ENCODE peak calls at places on chromosome 21, in eight cellular contexts. Z is cardiac muscle cell, W is mucosa of descending colon, R is Caco-2, N is esophagus squamous epithelium, X is Calu3, Y is progenitor cell of endocrine pancreas, A is AG09309. T is an unnamed sample.

GRCh38 chr21:33314096-33314495 is 10.7 kb upstream of the IFNAR1 start:
- DNase-seq in R (no peak), X (no peak), Y (no peak), N (no peak), A (peak), W (no peak), Z (no peak), T (no peak)

GRCh38 chr21:44461438-44462089 is 6.3 kb downstream of the LRRC3 start:
- DNase-seq in Y (no peak), W (peak), R (peak), A (no peak), X (no peak), Z (peak), N (no peak), T (no peak)

GRCh38 chr21:44736291-44737004 is 25.1 kb upstream of the TSPEAR start:
- DNase-seq in Y (no peak), X (peak), N (no peak), W (peak), A (no peak), R (no peak), Z (no peak), T (no peak)

GRCh38 chr21:28148400-28149064 is 844.1 kb downstream of the LTN1 start:
- DNase-seq in R (no peak), Y (no peak), N (no peak), W (no peak), Z (no peak), X (peak), A (no peak), T (no peak)

GRCh38 chr21:29025328-29025713 is 853 bp downstream of the USP16 start:
- DNase-seq in X (no peak), Z (peak), Y (no peak), R (no peak), W (no peak), N (no peak), A (no peak), T (peak)

GRCh38 chr21:45270306-45270821 is 17.3 kb downstream of the POFUT2 start:
- DNase-seq in Z (no peak), Y (no peak), A (no peak), R (peak), W (peak), N (no peak), X (no peak), T (no peak)

GRCh38 chr21:17200250-17200649 is 312.6 kb upstream of the CXADR start:
- DNase-seq in A (no peak), Z (no peak), N (no peak), Y (no peak), X (no peak), W (no peak), R (no peak), T (no peak)

GRCh38 chr21:21097425-21097824 is 99.2 kb downstream of the NCAM2 start:
- DNase-seq in R (no peak), X (no peak), A (no peak), Y (no peak), Z (no peak), N (no peak), W (no peak), T (no peak)

GRCh38 chr21:35643176-35643575 is 417.1 kb downstream of the SETD4 start:
- DNase-seq in X (no peak), W (no peak), A (no peak), R (no peak), Z (no peak), N (no peak), Y (no peak), T (no peak)

GRCh38 chr21:35528109-35529042 is 479.3 kb upstream of the RUNX1 start:
- DNase-seq in N (no peak), R (no peak), W (peak), Z (no peak), Y (no peak), X (peak), A (no peak), T (no peak)

GRCh38 chr21:45474323-45474950 is 67.8 kb downstream of the SLC19A1 start:
- DNase-seq in R (no peak), N (no peak), X (no peak), Y (no peak), A (no peak), W (no peak), Z (no peak), T (no peak)

GRCh38 chr21:33947451-33948095 is 32.0 kb upstream of the ATP5PO start:
- DNase-seq in X (peak), R (peak), W (peak), A (peak), Z (peak), N (peak), Y (peak), T (peak)

GRCh38 chr21:16570196-16570595 is 840.4 kb downstream of the USP25 start:
- DNase-seq in Z (no peak), R (no peak), X (no peak), A (no peak), N (no peak), Y (no peak), W (no peak), T (no peak)

GRCh38 chr21:28953247-28953646 is 39.4 kb downstream of the LTN1 start:
- DNase-seq in N (no peak), A (no peak), Y (no peak), W (no peak), Z (no peak), R (no peak), X (no peak), T (no peak)

GRCh38 chr21:34813266-34813886 is 144.6 kb downstream of the CLIC6 start:
- DNase-seq in Z (no peak), Y (no peak), N (no peak), R (no peak), W (no peak), X (no peak), A (peak), T (peak)

GRCh38 chr21:35202431-35202830 is 153.3 kb upstream of the RUNX1 start:
- DNase-seq in W (no peak), Y (no peak), X (no peak), R (no peak), N (no peak), A (no peak), Z (no peak), T (peak)

GRCh38 chr21:28734522-28735175 is 258.0 kb downstream of the LTN1 start:
- DNase-seq in X (no peak), Z (no peak), A (no peak), W (no peak), R (no peak), Y (no peak), N (no peak), T (no peak)

GRCh38 chr21:32861871-32862270 is 90.3 kb upstream of the PAXBP1 start:
- DNase-seq in X (no peak), Z (no peak), Y (no peak), A (peak), N (no peak), W (no peak), R (no peak), T (no peak)

DNA sequence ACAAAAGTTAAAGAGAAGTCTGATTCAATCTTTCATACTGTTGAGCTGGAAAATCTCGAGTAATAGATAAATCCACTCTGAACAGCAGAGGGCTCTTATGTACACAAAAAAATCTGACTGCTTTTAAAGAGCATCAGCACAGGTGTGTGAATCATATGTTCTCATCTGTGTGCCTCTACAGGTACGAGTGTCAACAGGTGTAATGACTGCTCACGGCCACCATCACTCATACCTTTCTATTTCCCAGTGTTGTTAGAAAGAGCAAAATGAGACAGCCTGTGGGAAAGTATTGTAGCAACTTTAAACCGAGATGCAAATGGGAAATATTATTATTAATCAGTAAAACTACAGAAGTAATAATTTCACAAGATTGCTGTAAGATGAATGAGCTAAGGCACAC is 49.0 kb upstream of the SCAF4 start:
- DNase-seq in Z (no peak), Y (no peak), W (no peak), N (no peak), R (peak), A (no peak), X (no peak), T (no peak)
- TF ChIP-seq CTCF in Z (no peak), Y (peak), W (no peak), N (peak), R (peak), A (no peak), X (no peak), T (peak)

DNA sequence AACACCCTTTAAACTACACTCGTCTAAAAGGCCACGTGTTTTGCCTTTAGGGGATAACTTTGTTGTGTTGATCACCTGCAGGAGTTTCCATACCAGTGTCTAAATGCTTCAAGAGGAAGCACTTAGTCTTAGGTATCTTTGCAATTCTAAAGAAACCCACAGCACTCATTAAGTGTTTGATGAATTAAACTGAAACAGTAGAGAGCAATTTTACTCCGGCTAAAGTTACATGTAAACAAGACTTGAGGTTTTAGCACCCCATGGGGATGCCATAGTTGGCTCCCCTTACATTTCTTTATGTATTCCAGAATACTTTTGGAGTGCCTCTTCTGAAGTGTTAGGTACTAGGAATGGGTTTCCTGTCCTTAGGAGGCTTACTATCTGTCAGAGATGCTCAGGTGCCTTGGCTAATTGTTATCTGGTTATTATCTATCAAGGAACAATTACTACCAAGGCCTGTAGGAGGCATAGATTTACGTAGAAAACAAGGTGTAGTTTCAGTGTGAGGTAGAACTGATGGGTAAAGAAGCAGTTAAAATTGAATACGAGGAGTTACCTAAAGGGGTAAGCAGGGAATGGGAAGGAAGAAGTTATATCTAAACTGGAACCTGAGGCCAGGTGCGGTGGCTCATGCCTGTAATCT is 176.8 kb upstream of the SAMSN1 start:
- DNase-seq in R (no peak), N (no peak), X (no peak), Y (no peak), Z (no peak), W (no peak), A (no peak), T (no peak)
- TF ChIP-seq CTCF in R (no peak), N (no peak), X (no peak), Y (no peak), Z (no peak), W (no peak), A (no peak), T (no peak)

DNA sequence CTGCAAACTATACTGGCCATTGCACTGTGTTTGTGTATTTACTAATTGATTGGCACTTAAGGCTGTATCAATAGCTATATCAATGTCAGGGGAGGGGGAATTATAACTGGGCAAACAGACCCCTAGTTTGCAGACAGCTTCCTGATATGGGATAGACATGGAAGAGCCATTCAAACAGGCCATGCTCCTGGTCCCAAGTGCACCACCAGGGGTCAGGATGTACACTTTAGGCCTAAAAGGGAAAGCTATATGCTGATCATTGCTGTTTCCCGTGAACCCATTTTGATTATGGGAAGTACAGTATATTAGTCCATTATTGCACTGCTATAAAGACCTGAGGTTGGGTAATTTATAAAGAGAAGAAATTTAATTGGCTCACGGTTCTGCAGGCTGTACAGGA is 125.0 kb upstream of the BACE2 start:
- DNase-seq in Y (no peak), N (no peak), A (no peak), Z (no peak), X (no peak), W (no peak), R (peak), T (no peak)
- TF ChIP-seq CTCF in Y (peak), N (no peak), A (no peak), Z (peak), X (no peak), W (no peak), R (no peak), T (peak)

GRCh38 chr21:26961704-26962103 is 5.2 kb downstream of the ADAMTS5 start:
- DNase-seq in A (no peak), Z (no peak), N (no peak), Y (no peak), W (no peak), X (no peak), R (no peak), T (no peak)
- TF ChIP-seq CTCF in A (no peak), Z (peak), N (no peak), Y (peak), W (no peak), X (no peak), R (no peak), T (peak)

DNA sequence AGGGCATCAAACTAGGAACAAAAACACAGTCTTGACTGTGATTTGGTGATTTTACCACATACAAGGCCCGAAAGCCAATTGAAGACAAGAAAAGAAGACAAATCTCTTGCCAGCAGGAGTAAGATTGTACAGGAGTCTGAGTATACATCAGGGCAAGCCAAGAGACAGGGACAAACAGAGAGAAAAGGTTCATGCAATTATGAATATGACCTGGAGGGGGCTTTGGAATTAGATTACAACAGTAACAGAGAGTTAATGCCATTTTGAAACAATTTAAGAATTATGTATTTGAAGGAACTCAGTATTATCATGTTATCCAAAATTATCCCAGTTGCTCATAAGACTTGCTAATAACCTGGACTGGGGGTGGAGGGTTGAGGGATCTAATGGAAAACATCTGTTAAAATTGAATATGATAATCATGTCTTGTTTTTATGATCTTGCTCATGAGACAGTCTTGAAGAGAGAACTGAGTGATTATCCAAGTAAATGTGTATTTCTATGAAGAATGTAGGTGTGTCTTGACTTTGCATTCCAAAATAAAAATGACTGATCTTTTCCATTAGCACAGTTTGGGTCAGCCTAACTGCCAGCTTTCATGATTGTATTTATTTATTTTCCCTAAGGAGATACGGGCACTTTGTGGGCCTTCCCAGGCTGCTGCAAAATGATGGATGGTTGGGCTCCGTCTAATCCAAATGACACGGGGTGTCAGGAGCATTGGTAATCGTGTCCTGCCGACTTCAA is 117.7 kb downstream of the ERG start:
- DNase-seq in Y (no peak), A (no peak), R (no peak), W (no peak), N (no peak), Z (no peak), X (no peak), T (peak)
- TF ChIP-seq CTCF in Y (peak), A (peak), R (peak), W (no peak), N (peak), Z (peak), X (no peak), T (peak)

DNA sequence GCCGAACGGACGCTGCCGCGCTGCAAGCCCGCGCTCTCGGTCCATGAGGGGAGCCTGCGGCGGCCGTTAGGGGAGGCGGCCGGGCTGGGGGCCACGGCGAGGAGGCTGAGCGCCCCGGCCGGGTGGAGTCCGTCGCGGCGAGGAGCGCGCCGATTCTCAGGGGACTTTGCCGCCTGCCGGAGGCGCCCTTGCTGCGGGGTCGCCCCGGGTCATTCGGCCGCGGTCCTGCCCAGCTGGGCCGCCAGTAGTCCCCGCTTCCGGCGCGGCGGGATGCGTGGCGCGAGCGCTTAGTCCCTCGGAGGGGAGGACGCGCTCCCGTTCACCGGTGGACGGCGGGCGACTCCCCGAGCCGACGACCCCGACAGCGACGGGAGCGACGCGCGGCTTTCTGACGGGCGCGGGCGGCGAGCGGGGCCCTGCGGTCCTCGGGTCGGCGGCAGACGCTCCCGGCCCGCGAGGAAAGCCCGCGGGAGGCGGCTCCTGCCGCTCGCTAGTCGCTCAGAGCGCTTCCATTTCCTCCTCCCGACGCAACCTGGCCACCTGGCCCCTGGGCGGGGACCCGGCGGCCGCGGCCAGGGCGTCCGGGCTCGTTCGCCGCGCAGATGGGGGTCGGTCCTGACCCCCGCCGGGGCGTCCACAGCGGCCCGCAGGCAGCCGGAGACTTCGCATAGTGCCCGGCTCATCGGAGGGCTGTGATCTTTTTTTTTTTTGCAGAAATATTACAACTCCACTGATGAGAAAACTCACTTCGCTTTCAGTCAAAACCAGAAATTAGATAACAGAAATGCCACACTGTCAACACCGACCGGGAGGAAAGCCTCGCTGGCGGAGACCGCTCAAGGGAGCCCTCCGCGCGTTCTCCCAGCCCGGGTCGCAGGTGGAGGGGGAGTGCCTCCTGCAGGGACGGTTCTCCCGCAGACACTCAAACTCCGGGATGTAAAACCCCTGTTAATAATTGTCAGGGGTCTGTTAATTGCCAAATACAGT is 640 bp upstream of the ZBTB21 start:
- DNase-seq in W (peak), Y (peak), R (peak), X (peak), A (no peak), N (no peak), Z (peak), T (no peak)
- TF ChIP-seq CTCF in W (no peak), Y (peak), R (no peak), X (no peak), A (no peak), N (no peak), Z (no peak), T (peak)

DNA sequence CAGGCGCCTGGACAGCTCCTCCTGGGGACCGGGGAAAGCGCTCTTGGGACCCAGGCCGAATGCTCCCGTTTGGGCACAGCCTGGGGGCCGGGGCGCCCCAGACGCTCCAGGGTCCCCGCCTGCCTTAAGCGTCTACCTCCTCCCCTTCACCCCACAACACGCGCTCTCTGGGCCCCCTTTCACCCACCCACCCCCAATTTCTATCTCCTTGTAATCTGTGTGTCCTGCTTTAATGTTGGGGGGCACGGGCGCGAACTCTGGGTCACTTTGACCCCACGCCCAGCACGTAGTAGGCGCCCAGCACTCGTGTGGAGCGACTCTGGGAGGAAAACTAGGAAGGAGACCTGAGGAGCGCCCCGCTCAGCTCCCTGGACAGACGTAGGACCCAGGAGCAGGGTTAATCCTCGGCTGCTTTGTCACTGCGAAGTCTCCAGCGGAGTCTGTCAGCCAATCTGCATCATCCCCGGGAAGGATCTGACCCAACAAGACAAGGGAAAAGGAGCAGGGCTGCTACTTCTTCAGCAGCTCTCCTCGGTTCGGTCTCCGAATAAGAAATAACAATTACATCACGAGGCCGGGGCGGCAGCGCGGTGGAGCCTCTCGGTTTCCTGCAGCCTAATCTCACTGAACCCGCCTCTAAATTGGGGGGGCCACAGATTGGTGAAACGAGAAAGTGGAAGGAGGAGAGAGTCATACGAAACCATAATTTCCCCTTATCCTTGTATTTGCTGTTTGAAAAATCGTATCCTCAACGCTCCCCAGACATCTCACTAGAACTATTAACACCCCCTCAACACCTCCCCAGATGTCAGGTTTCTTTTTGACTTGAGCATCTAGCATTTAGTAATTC is 806 bp upstream of the NRIP1 start:
- DNase-seq in N (peak), X (peak), Z (peak), A (peak), Y (peak), R (peak), W (peak), T (peak)
- TF ChIP-seq CTCF in N (no peak), X (no peak), Z (no peak), A (no peak), Y (no peak), R (no peak), W (no peak), T (no peak)

GRCh38 chr21:15495965-15496364 is 233.8 kb upstream of the USP25 start:
- DNase-seq in Z (no peak), W (no peak), X (no peak), N (no peak), Y (no peak), R (no peak), A (no peak), T (no peak)
- TF ChIP-seq CTCF in Z (no peak), W (no peak), X (no peak), N (no peak), Y (no peak), R (no peak), A (no peak), T (no peak)

GRCh38 chr21:43325968-43326367 is 101.0 kb downstream of the SIK1 start:
- DNase-seq in X (no peak), W (no peak), A (no peak), Z (no peak), Y (no peak), R (no peak), N (no peak), T (no peak)
- TF ChIP-seq CTCF in X (no peak), W (no peak), A (no peak), Z (no peak), Y (no peak), R (no peak), N (no peak), T (no peak)